ENCODE peak calls at places on chromosomes 5 and 9, in nine cellular contexts. J is uterus, A is colonic mucosa, L is psoas muscle, I is esophagus squamous epithelium, K is body of pancreas, R is adrenal gland, Y is PC-3, Z is fibroblast of lung. G is an unnamed sample.

GRCh38 chr5:59587489-59588337 is 305.8 kb downstream of the PDE4D start:
- DNase-seq in J (peak; percentile 25), A (peak; percentile 85), L (peak; percentile 78), I (no peak), K (peak; percentile 36), R (peak; percentile 3), Y (peak; percentile 54), Z (peak; percentile 87), G (peak; percentile 31)

GRCh38 chr5:160792281-160792680 is 59.7 kb downstream of the ATP10B start:
- DNase-seq in J (no peak), A (no peak), L (no peak), I (no peak), K (no peak), R (no peak), Y (peak; percentile 5), Z (no peak), G (peak; percentile 8)

GRCh38 chr9:129166962-129167557 is 11.0 kb downstream of the IER5L start:
- DNase-seq in J (peak; percentile 70), A (peak; percentile 95), L (peak; percentile 72), I (peak; percentile 38), K (peak; percentile 94), R (peak; percentile 80), Y (peak; percentile 86), Z (peak; percentile 81), G (peak; percentile 91)

GRCh38 chr5:56279979-56280378 is 46.8 kb upstream of the ANKRD55 start:
- DNase-seq in J (no peak), A (no peak), L (no peak), I (no peak), K (peak; percentile 48), R (peak; percentile 13), Y (peak; percentile 85), Z (peak; percentile 86), G (no peak)

GRCh38 chr5:154732212-154732611 is 23.0 kb upstream of the LARP1 start:
- DNase-seq in J (no peak), A (no peak), L (no peak), I (no peak), K (no peak), R (no peak), Y (no peak), Z (no peak), G (no peak)

GRCh38 chr5:142829821-142830220 is 59.6 kb downstream of the ARHGAP26 start:
- DNase-seq in J (no peak), A (no peak), L (no peak), I (no peak), K (no peak), R (no peak), Y (peak; percentile 37), Z (peak; percentile 84), G (no peak)

GRCh38 chr9:131447148-131447547 is 53.3 kb downstream of the PRRC2B start:
- DNase-seq in J (no peak), A (no peak), L (no peak), I (no peak), K (peak; percentile 14), R (no peak), Y (no peak), Z (peak; percentile 79), G (no peak)

GRCh38 chr9:128916204-128916603 is 4.6 kb upstream of the PHYHD1 start:
- DNase-seq in J (peak; percentile 64), A (no peak), L (peak; percentile 75), I (no peak), K (peak; percentile 65), R (peak; percentile 39), Y (peak; percentile 33), Z (no peak), G (no peak)

GRCh38 chr5:88051148-88051547 is 217.5 kb downstream of the TMEM161B start:
- DNase-seq in J (no peak), A (no peak), L (no peak), I (no peak), K (no peak), R (no peak), Y (no peak), Z (no peak), G (no peak)

GRCh38 chr5:156526081-156527017 is 199.4 kb downstream of the SGCD start:
- DNase-seq in J (no peak), A (no peak), L (no peak), I (no peak), K (no peak), R (no peak), Y (no peak), Z (no peak), G (no peak)

GRCh38 chr5:69374911-69375446 is 5.4 kb downstream of the RAD17 start:
- DNase-seq in J (no peak), A (no peak), L (no peak), I (no peak), K (no peak), R (no peak), Y (no peak), Z (no peak), G (no peak)

GRCh38 chr5:123351315-123351714 is 71.9 kb downstream of the CEP120 start:
- DNase-seq in J (no peak), A (no peak), L (no peak), I (no peak), K (no peak), R (no peak), Y (peak; percentile 32), Z (no peak), G (no peak)

GRCh38 chr9:134995792-134996120 is 78.0 kb upstream of the FCN1 start:
- DNase-seq in J (no peak), A (no peak), L (no peak), I (no peak), K (no peak), R (no peak), Y (no peak), Z (no peak), G (no peak)

GRCh38 chr5:178119915-178120660 is 6.8 kb downstream of the N4BP3 start:
- DNase-seq in J (no peak), A (no peak), L (no peak), I (no peak), K (no peak), R (no peak), Y (no peak), Z (no peak), G (no peak)

GRCh38 chr9:88749420-88749819 is 214.4 kb downstream of the NXNL2 start:
- DNase-seq in J (no peak), A (no peak), L (no peak), I (no peak), K (no peak), R (no peak), Y (peak; percentile 50), Z (peak; percentile 72), G (peak; percentile 73)

GRCh38 chr5:146962801-146963355 is 84.3 kb upstream of the PPP2R2B start:
- DNase-seq in J (no peak), A (no peak), L (no peak), I (no peak), K (no peak), R (no peak), Y (peak; percentile 46), Z (peak; percentile 62), G (peak; percentile 27)

GRCh38 chr5:168882283-168882682 is 303.1 kb upstream of the PANK3 start:
- DNase-seq in J (no peak), A (no peak), L (no peak), I (no peak), K (no peak), R (no peak), Y (no peak), Z (no peak), G (no peak)

GRCh38 chr5:37900692-37901091 is 60.9 kb upstream of the GDNF start:
- DNase-seq in J (peak; percentile 55), A (peak; percentile 28), L (peak; percentile 49), I (no peak), K (no peak), R (peak; percentile 8), Y (peak; percentile 54), Z (peak; percentile 35), G (no peak)

GRCh38 chr9:133536080-133536479 is 1.6 kb downstream of the ADAMTSL2 start:
- DNase-seq in J (no peak), A (no peak), L (no peak), I (no peak), K (no peak), R (no peak), Y (no peak), Z (no peak), G (no peak)
- H3K4me1 ChIP-seq in J (peaks cover 18% of the 10 kb centered on the region), A (peaks cover 12% of the 10 kb centered on the region), L (peaks cover 6% of the 10 kb centered on the region), I (peaks cover 26% of the 10 kb centered on the region), K (peaks cover 25% of the 10 kb centered on the region), R (peaks cover 7% of the 10 kb centered on the region), Y (no peaks in the 10 kb centered on the region), Z (peaks cover 8% of the 10 kb centered on the region), G (no peaks in the 10 kb centered on the region)

DNA sequence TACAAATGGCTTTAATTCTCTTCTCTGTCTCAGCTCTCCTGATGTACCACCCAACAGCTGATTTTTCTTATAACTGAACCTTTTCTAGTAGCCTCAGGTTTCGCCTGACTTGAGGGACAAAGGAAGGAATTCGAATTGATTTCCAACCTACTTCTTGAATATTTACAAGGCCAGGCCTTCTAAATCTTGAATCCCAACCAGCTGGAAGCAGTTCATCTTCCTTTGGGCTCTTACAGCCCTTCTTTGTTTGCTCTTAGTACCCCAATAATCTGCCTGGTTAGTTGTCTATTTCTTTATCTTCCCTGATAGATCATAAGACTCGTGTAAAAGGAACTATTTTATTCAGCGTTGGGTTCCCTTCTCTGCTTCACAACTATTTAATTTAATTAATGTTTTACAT is 95.9 kb downstream of the NLN start:
- DNase-seq in J (no peak), A (no peak), L (no peak), I (no peak), K (no peak), R (no peak), Y (no peak), Z (no peak), G (no peak)
- TF ChIP-seq CTCF in J (no peak), A (no peak), L (no peak), I (no peak), K (no peak), R (no peak), Y (no peak), Z (no peak), G (no peak)

DNA sequence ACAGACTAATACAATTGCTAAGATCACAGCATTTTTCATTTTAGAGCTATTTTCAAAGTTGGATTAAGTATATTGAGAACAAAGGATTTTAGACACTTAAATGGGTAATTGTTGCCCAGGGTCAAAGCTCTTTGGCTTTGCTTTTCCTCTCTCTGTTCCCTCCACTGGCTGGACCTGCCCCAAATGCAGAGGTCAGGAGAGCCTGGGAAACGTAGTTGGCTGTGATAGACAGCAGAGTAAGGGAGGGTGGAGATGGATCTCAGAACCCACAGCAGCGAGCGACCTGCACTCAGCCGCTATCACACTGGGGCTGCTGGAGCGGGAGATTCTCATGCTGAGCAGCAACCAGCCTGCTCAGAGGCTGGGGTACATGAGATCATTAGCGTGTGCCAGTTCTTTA is 71.8 kb upstream of the TTC23L start:
- DNase-seq in J (no peak), A (no peak), L (no peak), I (no peak), K (no peak), R (no peak), Y (no peak), Z (no peak), G (no peak)
- H3K4me1 ChIP-seq in J (no peaks in the 10 kb centered on the region), A (no peaks in the 10 kb centered on the region), L (no peaks in the 10 kb centered on the region), I (peaks cover 4% of the 10 kb centered on the region), K (no peaks in the 10 kb centered on the region), R (peaks cover 9% of the 10 kb centered on the region), Y (no peaks in the 10 kb centered on the region), Z (no peaks in the 10 kb centered on the region), G (no peaks in the 10 kb centered on the region)

DNA sequence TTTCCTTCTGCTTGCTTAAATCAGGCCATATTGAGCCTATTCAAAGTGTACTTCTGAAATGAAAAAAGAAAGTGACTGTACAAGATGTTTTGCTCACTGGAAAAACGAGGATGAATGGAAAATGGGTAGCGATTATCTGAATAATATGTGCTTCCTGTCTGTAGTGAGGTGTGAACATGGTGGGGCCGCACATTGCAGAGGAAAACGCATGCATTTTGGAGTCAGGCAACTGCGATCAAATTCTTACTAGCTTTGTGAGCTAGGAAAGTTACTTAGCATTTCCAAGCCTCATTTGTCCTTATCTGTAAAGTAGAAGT is 73.0 kb upstream of the PRSS3 start:
- DNase-seq in J (no peak), A (no peak), L (no peak), I (no peak), K (no peak), R (no peak), Y (no peak), Z (no peak), G (no peak)
- TF ChIP-seq CTCF in J (no peak), A (peak; percentile 39), L (no peak), I (no peak), K (no peak), R (peak; percentile 6), Y (no peak), Z (no peak), G (no peak)